ENCODE peak calls at places on chromosomes 7 and 10, in four cellular contexts. X is GM12865, N is amniotic epithelial cell, Y is RCC 7860. J is an unnamed sample.

GRCh38 chr10:48463318-48464003 is 141.4 kb downstream of the ARHGAP22 start:
- DNase-seq in N (no peak), Y (no peak), X (no peak), J (peak; percentile 26)

GRCh38 chr10:126098216-126098561 is 201.8 kb downstream of the FANK1 start:
- DNase-seq in Y (no peak), X (no peak), N (no peak), J (no peak)

GRCh38 chr7:1676550-1677071 is 6.5 kb downstream of the ELFN1 start:
- DNase-seq in N (no peak), Y (no peak), X (no peak), J (no peak)

GRCh38 chr10:124576526-124577420 is 115.2 kb downstream of the LHPP start:
- DNase-seq in X (no peak), Y (no peak), N (no peak), J (no peak)

GRCh38 chr10:63268798-63269503 is 135.8 kb downstream of the NRBF2 start:
- DNase-seq in N (peak; percentile 92), Y (peak; percentile 98), X (peak; percentile 96), J (peak; percentile 96)

GRCh38 chr10:120634629-120635028 is 177.6 kb downstream of the PLPP4 start:
- DNase-seq in N (no peak), X (no peak), Y (no peak), J (no peak)

GRCh38 chr10:29998142-29998808 is 61.1 kb downstream of the JCAD start:
- DNase-seq in X (peak; percentile 87), N (peak; percentile 74), Y (peak; percentile 60), J (peak; percentile 59)

GRCh38 chr7:121005996-121006565 is 17.6 kb downstream of the CPED1 start:
- DNase-seq in Y (no peak), N (no peak), X (no peak), J (no peak)

GRCh38 chr7:39951156-39951942 is 1.3 kb downstream of the CDK13 start:
- DNase-seq in X (peak; percentile 87), Y (peak; percentile 26), N (peak; percentile 28), J (peak; percentile 74)

J was measured in Caki2.